ENCODE peak calls at places on chromosome 6, in nine cellular contexts. X is activated CD4-positive, alpha-beta T cell treated with anti-CD3 and anti-CD28 coated beads, Interleukin-2, amount 50 U/mL, for 1 hour; A is HT1080; Y is NCI-H345; V is RCC 7860; L is T-helper 9 cell; Q is NCI-H1092 treated with DMSO at 0.1 percent for 48 hours; T is hepatocyte; G is smooth muscle cell of the brain vasculature. C is an unnamed sample.

GRCh38 chr6:167235421-167236238 is 55.5 kb upstream of the UNC93A start:
- DNase-seq in X (no peak), A (no peak), Y (no peak), V (no peak), L (no peak), Q (no peak), T (no peak), G (no peak), C (no peak)

GRCh38 chr6:111586554-111586953 is 19.1 kb downstream of the TRAF3IP2 start:
- DNase-seq in X (no peak), A (no peak), Y (no peak), V (no peak), L (no peak), Q (peak; percentile 79), T (no peak), G (no peak), C (no peak)

GRCh38 chr6:169556238-169556637 is 145.6 kb downstream of the WDR27 start:
- DNase-seq in X (no peak), A (no peak), Y (no peak), V (no peak), L (no peak), Q (no peak), T (no peak), G (no peak), C (no peak)

GRCh38 chr6:17583811-17584210 is 16.3 kb upstream of the FAM8A1 start:
- DNase-seq in X (no peak), A (no peak), Y (peak; percentile 40), V (no peak), L (no peak), Q (no peak), T (no peak), G (no peak), C (no peak)

GRCh38 chr6:27865952-27866369 is 46.2 kb downstream of the OR2B2 start:
- DNase-seq in X (peak; percentile 13), A (no peak), Y (peak; percentile 68), V (no peak), L (no peak), Q (peak; percentile 77), T (peak; percentile 16), G (no peak), C (peak; percentile 75)

GRCh38 chr6:157571269-157571668 is 190.3 kb downstream of the ZDHHC14 start:
- DNase-seq in X (no peak), A (no peak), Y (no peak), V (no peak), L (no peak), Q (no peak), T (no peak), G (no peak), C (no peak)

GRCh38 chr6:37696220-37696840 is 1.4 kb downstream of the MDGA1 start:
- DNase-seq in X (peak; percentile 22), A (no peak), Y (no peak), V (no peak), L (peak; percentile 21), Q (peak; percentile 18), T (peak; percentile 32), G (no peak), C (peak; percentile 23)

GRCh38 chr6:43722920-43723565 is 35.5 kb upstream of the MRPS18A start:
- DNase-seq in X (no peak), A (peak; percentile 28), Y (no peak), V (no peak), L (no peak), Q (no peak), T (no peak), G (no peak), C (no peak)

GRCh38 chr6:52707963-52708680 is 37.2 kb downstream of the TMEM14A start:
- DNase-seq in X (no peak), A (no peak), Y (no peak), V (no peak), L (no peak), Q (no peak), T (no peak), G (no peak), C (no peak)

GRCh38 chr6:169638915-169639314 is 62.9 kb downstream of the WDR27 start:
- DNase-seq in X (no peak), A (no peak), Y (no peak), V (no peak), L (no peak), Q (no peak), T (no peak), G (no peak), C (no peak)

GRCh38 chr6:85676086-85676729 is 33.5 kb upstream of the SYNCRIP start:
- DNase-seq in X (no peak), A (no peak), Y (no peak), V (no peak), L (no peak), Q (no peak), T (no peak), G (no peak), C (no peak)

GRCh38 chr6:134310817-134311216 is 7.1 kb downstream of the SGK1 start:
- DNase-seq in X (no peak), A (no peak), Y (no peak), V (no peak), L (no peak), Q (no peak), T (no peak), G (no peak), C (no peak)

GRCh38 chr6:89999154-89999553 is 104.9 kb downstream of the GJA10 start:
- DNase-seq in X (no peak), A (peak; percentile 51), Y (peak; percentile 96), V (peak; percentile 9), L (no peak), Q (peak; percentile 95), T (no peak), G (no peak), C (peak; percentile 48)

GRCh38 chr6:34922177-34922663 is 33.2 kb downstream of the ANKS1A start:
- DNase-seq in X (no peak), A (peak; percentile 80), Y (no peak), V (peak; percentile 76), L (no peak), Q (no peak), T (peak; percentile 23), G (no peak), C (no peak)

GRCh38 chr6:43828711-43829110 is 58.7 kb downstream of the VEGFA start:
- DNase-seq in X (no peak), A (no peak), Y (no peak), V (no peak), L (no peak), Q (no peak), T (no peak), G (no peak), C (no peak)

GRCh38 chr6:10140824-10141223 is 274.1 kb downstream of the TFAP2A start:
- DNase-seq in X (no peak), A (peak; percentile 21), Y (peak; percentile 25), V (no peak), L (no peak), Q (peak; percentile 7), T (no peak), G (peak; percentile 10), C (no peak)

GRCh38 chr6:119575721-119576120 is 226.2 kb upstream of the MAN1A1 start:
- DNase-seq in X (no peak), A (peak; percentile 80), Y (no peak), V (peak; percentile 78), L (no peak), Q (no peak), T (no peak), G (no peak), C (no peak)

GRCh38 chr6:45420083-45420908 is 42.6 kb upstream of the SUPT3H start:
- DNase-seq in X (peak; percentile 51), A (no peak), Y (no peak), V (peak; percentile 35), L (peak; percentile 53), Q (no peak), T (peak; percentile 10), G (no peak), C (peak; percentile 53)

GRCh38 chr6:43927525-43928210 is 157.7 kb downstream of the VEGFA start:
- DNase-seq in X (no peak), A (peak; percentile 21), Y (no peak), V (no peak), L (no peak), Q (no peak), T (no peak), G (no peak), C (no peak)

GRCh38 chr6:166630421-166630820 is 3.4 kb upstream of the RPS6KA2 start:
- DNase-seq in X (no peak), A (no peak), Y (no peak), V (no peak), L (no peak), Q (no peak), T (no peak), G (no peak), C (no peak)

GRCh38 chr6:16783952-16784351 is 22.7 kb upstream of the ATXN1 start:
- DNase-seq in X (no peak), A (no peak), Y (no peak), V (no peak), L (no peak), Q (no peak), T (no peak), G (no peak), C (no peak)

GRCh38 chr6:144989319-144990099 is 704.4 kb downstream of the UTRN start:
- DNase-seq in X (no peak), A (no peak), Y (no peak), V (no peak), L (no peak), Q (no peak), T (no peak), G (no peak), C (no peak)

C was measured in stimulated activated CD4-positive, alpha-beta T cell treated with anti-CD3 and anti-CD28 coated beads, Interleukin-1b, Interleukin-23, amount 100 ng/mL, for 48 hours.